ENCODE peak calls at places on chromosomes 3 and 15, in seven cellular contexts. S, C, J, D, O, Y and Q are unnamed samples.

GRCh38 chr3:2090512-2090911 is 8.2 kb upstream of the CNTN4 start:
- DNase-seq in S (no peak), C (no peak), J (no peak), D (no peak), O (no peak), Y (no peak), Q (no peak)

GRCh38 chr3:186772281-186772885 is 11.0 kb upstream of the EIF4A2 start:
- DNase-seq in S (no peak), C (no peak), J (no peak), D (no peak), O (no peak), Y (no peak), Q (no peak)

GRCh38 chr3:193572426-193572908 is 17.8 kb upstream of the ATP13A4 start:
- DNase-seq in S (no peak), C (peak; percentile 40), J (peak; percentile 68), D (peak; percentile 76), O (peak; percentile 63), Y (no peak), Q (no peak)

GRCh38 chr3:53243785-53244184 is 12.0 kb downstream of the TKT start:
- DNase-seq in S (no peak), C (no peak), J (no peak), D (no peak), O (no peak), Y (no peak), Q (no peak)

GRCh38 chr3:118144919-118145318 is 889.7 kb downstream of the IGSF11 start:
- DNase-seq in S (no peak), C (no peak), J (no peak), D (no peak), O (no peak), Y (no peak), Q (no peak)

GRCh38 chr15:98853161-98853560 is 154.4 kb downstream of the PGPEP1L start:
- DNase-seq in S (peak; percentile 90), C (peak; percentile 92), J (peak; percentile 87), D (peak; percentile 94), O (peak; percentile 93), Y (no peak), Q (peak; percentile 24)

GRCh38 chr3:195172285-195172684 is 98.7 kb downstream of the XXYLT1 start:
- DNase-seq in S (no peak), C (no peak), J (no peak), D (no peak), O (no peak), Y (peak; percentile 28), Q (no peak)

GRCh38 chr3:126008219-126008618 is 39.2 kb downstream of the ROPN1B start:
- DNase-seq in S (no peak), C (no peak), J (no peak), D (no peak), O (no peak), Y (no peak), Q (no peak)

GRCh38 chr3:42709621-42710020 is 7.0 kb upstream of the HHATL start:
- DNase-seq in S (peak; percentile 43), C (peak; percentile 4), J (no peak), D (no peak), O (no peak), Y (no peak), Q (no peak)

GRCh38 chr3:47824541-47825473 is 21.9 kb downstream of the DHX30 start:
- DNase-seq in S (peak; percentile 92), C (peak; percentile 82), J (peak; percentile 80), D (peak; percentile 88), O (peak; percentile 83), Y (no peak), Q (no peak)

GRCh38 chr3:181974198-181974597 is 262.5 kb downstream of the SOX2 start:
- DNase-seq in S (no peak), C (no peak), J (no peak), D (no peak), O (no peak), Y (no peak), Q (no peak)

GRCh38 chr3:33042668-33043067 is 54.3 kb downstream of the GLB1 start:
- DNase-seq in S (no peak), C (no peak), J (no peak), D (no peak), O (no peak), Y (no peak), Q (no peak)

GRCh38 chr3:33046521-33046920 is 50.4 kb downstream of the GLB1 start:
- DNase-seq in S (no peak), C (no peak), J (no peak), D (no peak), O (no peak), Y (no peak), Q (no peak)

GRCh38 chr3:33041909-33042308 is 55.0 kb downstream of the GLB1 start:
- DNase-seq in S (no peak), C (no peak), J (no peak), D (no peak), O (no peak), Y (no peak), Q (no peak)

GRCh38 chr3:33047842-33048834 is 48.8 kb downstream of the GLB1 start:
- DNase-seq in S (no peak), C (no peak), J (peak; percentile 60), D (no peak), O (no peak), Y (no peak), Q (no peak)

DNA sequence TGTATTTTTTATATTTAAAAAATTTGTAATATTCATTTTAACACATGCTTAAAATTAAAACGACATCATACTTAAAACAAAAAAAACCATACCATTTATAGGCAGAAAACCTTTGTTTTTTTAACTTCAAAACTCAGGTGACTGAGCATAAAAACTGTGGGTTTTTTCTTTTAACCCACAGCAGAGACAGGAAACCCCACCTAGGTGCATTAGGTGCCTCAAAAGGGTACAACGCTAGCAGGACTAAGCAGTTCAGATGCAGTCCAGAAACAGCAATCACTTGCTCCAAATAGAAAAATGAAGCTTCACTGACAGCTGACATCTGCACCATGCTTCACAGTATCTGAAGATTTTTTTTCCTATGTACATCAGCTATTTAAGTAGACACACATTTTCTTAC is 52.3 kb downstream of the GLB1 start:
- DNase-seq in S (no peak), C (no peak), J (peak; percentile 53), D (no peak), O (no peak), Y (no peak), Q (no peak)
- H3K4me3 ChIP-seq in S (no peak overlapping the region), C (no peak overlapping the region), J (no peak overlapping the region), D (no peak overlapping the region), O (no peak overlapping the region), Y (no peak overlapping the region), Q (no peak overlapping the region)

GRCh38 chr3:112642912-112643506 is 2.1 kb upstream of the CCDC80 start:
- DNase-seq in S (peak; percentile 89), C (peak; percentile 85), J (peak; percentile 82), D (peak; percentile 94), O (peak; percentile 93), Y (peak; percentile 68), Q (peak; percentile 30)
- H3K4me3 ChIP-seq in S (no peak overlapping the region), C (no peak overlapping the region), J (no peak overlapping the region), D (peak overlapping the region; percentile 25), O (no peak overlapping the region), Y (peak overlapping the region; percentile 61), Q (no peak overlapping the region)

DNA sequence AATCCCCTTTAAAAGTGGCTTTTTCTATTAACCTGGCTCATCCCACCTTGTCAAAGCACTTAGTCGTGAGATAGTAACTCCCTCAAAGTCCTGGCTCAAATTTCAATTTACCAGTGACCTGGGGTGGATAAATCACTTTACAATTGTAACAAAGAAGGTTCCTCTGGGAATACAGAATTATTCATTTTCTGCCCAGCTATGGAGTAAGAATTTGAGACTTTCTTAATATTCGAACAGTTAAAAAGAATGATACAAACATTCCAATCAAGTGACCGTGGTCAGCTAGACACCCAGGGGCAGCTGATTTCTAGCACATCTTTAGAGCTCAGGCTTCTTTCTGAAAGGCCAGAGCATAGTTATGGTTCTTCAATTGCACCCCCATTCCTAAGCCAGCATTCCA is 290.9 kb upstream of the TGFBR2 start:
- DNase-seq in S (no peak), C (no peak), J (no peak), D (no peak), O (peak; percentile 83), Y (no peak), Q (no peak)
- H3K4me3 ChIP-seq in S (no peak overlapping the region), C (no peak overlapping the region), J (no peak overlapping the region), D (no peak overlapping the region), O (no peak overlapping the region), Y (no peak overlapping the region), Q (no peak overlapping the region)

GRCh38 chr15:38885001-38885400 is 320.4 kb upstream of the RASGRP1 start:
- DNase-seq in S (no peak), C (no peak), J (no peak), D (peak; percentile 92), O (peak; percentile 92), Y (no peak), Q (no peak)
- H3K4me3 ChIP-seq in S (no peak overlapping the region), C (no peak overlapping the region), J (no peak overlapping the region), D (no peak overlapping the region), O (peak overlapping the region; percentile 5), Y (no peak overlapping the region), Q (no peak overlapping the region)

GRCh38 chr15:45225506-45226273 is 26.3 kb upstream of the SLC28A2 start:
- DNase-seq in S (no peak), C (no peak), J (peak; percentile 59), D (no peak), O (no peak), Y (no peak), Q (no peak)

GRCh38 chr15:45221967-45222366 is 30.1 kb upstream of the SLC28A2 start:
- DNase-seq in S (no peak), C (no peak), J (peak; percentile 58), D (no peak), O (no peak), Y (no peak), Q (no peak)

GRCh38 chr15:45224596-45225217 is 27.3 kb upstream of the SLC28A2 start:
- DNase-seq in S (no peak), C (no peak), J (peak; percentile 85), D (no peak), O (no peak), Y (no peak), Q (no peak)

GRCh38 chr15:45221053-45221599 is 30.9 kb upstream of the SLC28A2 start:
- DNase-seq in S (no peak), C (no peak), J (no peak), D (no peak), O (no peak), Y (no peak), Q (no peak)
- H3K4me3 ChIP-seq in S (no peak overlapping the region), C (no peak overlapping the region), J (no peak overlapping the region), D (no peak overlapping the region), O (no peak overlapping the region), Y (no peak overlapping the region), Q (no peak overlapping the region)

GRCh38 chr3:57512174-57512573 is 32.0 kb downstream of the DNAH12 start:
- DNase-seq in S (no peak), C (no peak), J (no peak), D (peak; percentile 27), O (peak; percentile 2), Y (no peak), Q (no peak)
- H3K4me3 ChIP-seq in S (no peak overlapping the region), C (no peak overlapping the region), J (no peak overlapping the region), D (no peak overlapping the region), O (no peak overlapping the region), Y (no peak overlapping the region), Q (no peak overlapping the region)

GRCh38 chr3:144128117-144128892 is 156.7 kb downstream of the DIPK2A start:
- DNase-seq in S (no peak), C (no peak), J (no peak), D (no peak), O (no peak), Y (no peak), Q (no peak)

GRCh38 chr3:144129536-144130214 is 158.1 kb downstream of the DIPK2A start:
- DNase-seq in S (no peak), C (no peak), J (no peak), D (no peak), O (no peak), Y (no peak), Q (no peak)

GRCh38 chr3:144127014-144127413 is 155.4 kb downstream of the DIPK2A start:
- DNase-seq in S (no peak), C (no peak), J (no peak), D (peak; percentile 17), O (no peak), Y (no peak), Q (no peak)

GRCh38 chr3:144127700-144128099 is 156.1 kb downstream of the DIPK2A start:
- DNase-seq in S (no peak), C (no peak), J (no peak), D (no peak), O (no peak), Y (no peak), Q (no peak)
- H3K4me3 ChIP-seq in S (no peak overlapping the region), C (no peak overlapping the region), J (no peak overlapping the region), D (no peak overlapping the region), O (no peak overlapping the region), Y (no peak overlapping the region), Q (no peak overlapping the region)